ENCODE peak calls at places on chromosomes 6 and 20, in five cellular contexts. K is AG04450, U is PC-3, J is kidney tubule cell, M is NCI-H1694 treated with DMSO at 0.1 percent for 48 hours. T is an unnamed sample.

GRCh38 chr6:168794515-168794914 is 353.5 kb downstream of the SMOC2 start:
- DNase-seq in J (no peak), M (no peak), U (no peak), K (no peak), T (no peak)

GRCh38 chr6:24524801-24525200 is 30.0 kb downstream of the ALDH5A1 start:
- DNase-seq in M (peak), J (peak), K (peak), U (peak), T (peak)

GRCh38 chr6:125947581-125947980 is 9.0 kb upstream of the HINT3 start:
- DNase-seq in J (no peak), M (no peak), U (peak), K (no peak), T (no peak)

GRCh38 chr20:37193821-37194220 is 14.5 kb upstream of the MROH8 start:
- DNase-seq in J (no peak), K (no peak), M (no peak), U (no peak), T (no peak)

GRCh38 chr6:15674690-15675386 is 12.0 kb upstream of the DTNBP1 start:
- DNase-seq in U (no peak), J (no peak), M (no peak), K (no peak), T (peak)

GRCh38 chr6:25943887-25944286 is 13.4 kb upstream of the SLC17A2 start:
- DNase-seq in M (no peak), U (no peak), J (no peak), K (no peak), T (no peak)

GRCh38 chr20:2398453-2398852 is 17.8 kb downstream of the TGM6 start:
- DNase-seq in U (no peak), J (no peak), K (no peak), M (no peak), T (no peak)

GRCh38 chr20:60970601-60971000 is 281.5 kb upstream of the CDH4 start:
- DNase-seq in U (no peak), M (no peak), J (no peak), K (no peak), T (no peak)

GRCh38 chr6:160054271-160054670 is 67.3 kb upstream of the SLC22A1 start:
- DNase-seq in U (no peak), M (no peak), J (no peak), K (no peak), T (no peak)

GRCh38 chr6:8243462-8243861 is 141.1 kb upstream of the EEF1E1 start:
- DNase-seq in U (no peak), K (no peak), J (peak), M (no peak), T (no peak)

GRCh38 chr20:14957416-14957815 is 620.0 kb upstream of the FLRT3 start:
- DNase-seq in J (no peak), M (no peak), U (no peak), K (no peak), T (peak)

GRCh38 chr20:63106108-63106764 is 99.5 kb upstream of the BHLHE23 start:
- DNase-seq in M (no peak), J (no peak), K (no peak), U (peak), T (peak)

GRCh38 chr6:105424177-105424783 is 21.4 kb upstream of the PREP start:
- DNase-seq in U (peak), J (peak), M (peak), K (no peak), T (peak)

GRCh38 chr20:17625246-17626051 is 55.6 kb downstream of the DSTN start:
- DNase-seq in M (no peak), U (no peak), J (no peak), K (no peak), T (no peak)

GRCh38 chr6:116586738-116587137 is 15.4 kb downstream of the RWDD1 start:
- DNase-seq in K (no peak), U (no peak), J (no peak), M (no peak), T (no peak)

GRCh38 chr6:38337819-38338465 is 301.8 kb downstream of the BTBD9 start:
- DNase-seq in U (peak), J (peak), M (no peak), K (peak), T (peak)

GRCh38 chr6:39493174-39493573 is 170.7 kb upstream of the KCNK16 start:
- DNase-seq in J (peak), U (peak), K (no peak), M (no peak), T (no peak)

GRCh38 chr6:161037873-161038228 is 46.3 kb downstream of the MAP3K4 start:
- DNase-seq in J (no peak), K (no peak), M (no peak), U (no peak), T (no peak)

GRCh38 chr6:149224399-149224798 is 93.1 kb upstream of the TAB2 start:
- DNase-seq in U (no peak), M (no peak), K (no peak), J (no peak), T (no peak)

T was measured in NCI-H69.